ENCODE peak calls at places on chromosome 12, in seven cellular contexts. Z, D, F, K, P, E and A are unnamed samples.

GRCh38 chr12:6534914-6535696 is 788 bp downstream of the GAPDH start:
- DNase-seq in Z (peak; percentile 60), D (peak; percentile 70), F (peak; percentile 71), K (peak; percentile 59), P (peak; percentile 22), E (peak; percentile 66), A (peak; percentile 70)

GRCh38 chr12:124392991-124393790 is 98.3 kb downstream of the RFLNA start:
- DNase-seq in Z (peak; percentile 64), D (no peak), F (no peak), K (no peak), P (peak; percentile 36), E (no peak), A (no peak)

GRCh38 chr12:121222847-121223246 is 12.9 kb downstream of the P2RX4 start:
- DNase-seq in Z (no peak), D (no peak), F (no peak), K (no peak), P (no peak), E (no peak), A (no peak)

GRCh38 chr12:46459111-46459510 is 86.5 kb upstream of the SLC38A2 start:
- DNase-seq in Z (no peak), D (no peak), F (peak; percentile 5), K (no peak), P (peak; percentile 52), E (no peak), A (no peak)

GRCh38 chr12:53042607-53043454 is 7.0 kb upstream of the TNS2 start:
- DNase-seq in Z (no peak), D (no peak), F (no peak), K (no peak), P (no peak), E (no peak), A (no peak)

GRCh38 chr12:112820796-112821195 is 29.2 kb downstream of the RPH3A start:
- DNase-seq in Z (no peak), D (no peak), F (no peak), K (no peak), P (no peak), E (no peak), A (no peak)

GRCh38 chr12:80857311-80857710 is 80.4 kb downstream of the LIN7A start:
- DNase-seq in Z (no peak), D (no peak), F (no peak), K (no peak), P (no peak), E (no peak), A (no peak)

GRCh38 chr12:76275511-76276093 is 72.6 kb downstream of the BBS10 start:
- DNase-seq in Z (peak; percentile 10), D (no peak), F (no peak), K (no peak), P (no peak), E (no peak), A (peak; percentile 81)

GRCh38 chr12:467591-467990 is 7.9 kb downstream of the B4GALNT3 start:
- DNase-seq in Z (no peak), D (no peak), F (no peak), K (no peak), P (no peak), E (no peak), A (peak; percentile 34)

GRCh38 chr12:48459259-48459658 is 13.1 kb upstream of the ANP32D start:
- DNase-seq in Z (no peak), D (no peak), F (no peak), K (no peak), P (no peak), E (no peak), A (no peak)

GRCh38 chr12:53696285-53696654 is 20.4 kb upstream of the ATP5MC2 start:
- DNase-seq in Z (peak; percentile 39), D (no peak), F (no peak), K (peak; percentile 44), P (peak; percentile 89), E (peak; percentile 98), A (no peak)

GRCh38 chr12:113095405-113095804 is 38.9 kb downstream of the DTX1 start:
- DNase-seq in Z (no peak), D (no peak), F (no peak), K (no peak), P (no peak), E (no peak), A (no peak)

GRCh38 chr12:12779529-12779928 is 5.9 kb upstream of the APOLD1 start:
- DNase-seq in Z (peak; percentile 88), D (no peak), F (no peak), K (no peak), P (peak; percentile 86), E (peak; percentile 35), A (no peak)

GRCh38 chr12:11238275-11238674 is 31.2 kb downstream of the PRB3 start:
- DNase-seq in Z (no peak), D (no peak), F (no peak), K (no peak), P (no peak), E (no peak), A (no peak)

GRCh38 chr12:53967451-53968059 is 5.4 kb upstream of the HOXC11 start:
- DNase-seq in Z (no peak), D (no peak), F (no peak), K (no peak), P (no peak), E (no peak), A (no peak)

GRCh38 chr12:22396253-22396652 is 61.7 kb upstream of the ST8SIA1 start:
- DNase-seq in Z (no peak), D (no peak), F (no peak), K (no peak), P (no peak), E (no peak), A (no peak)

GRCh38 chr12:131845121-131845520 is 16.9 kb downstream of the MMP17 start:
- DNase-seq in Z (no peak), D (no peak), F (no peak), K (no peak), P (no peak), E (no peak), A (no peak)

GRCh38 chr12:102966200-102966941 is 8.9 kb downstream of the ASCL1 start:
- DNase-seq in Z (no peak), D (no peak), F (no peak), K (no peak), P (no peak), E (no peak), A (no peak)

GRCh38 chr12:14879222-14879933 is 6.3 kb downstream of the MGP start:
- DNase-seq in Z (no peak), D (no peak), F (no peak), K (no peak), P (no peak), E (no peak), A (no peak)

GRCh38 chr12:120262852-120263724 is 2.4 kb downstream of the PXN start:
- DNase-seq in Z (peak; percentile 19), D (no peak), F (no peak), K (no peak), P (peak; percentile 17), E (no peak), A (no peak)

GRCh38 chr12:9346866-9347327 is 138.7 kb upstream of the PZP start:
- DNase-seq in Z (no peak), D (no peak), F (no peak), K (no peak), P (no peak), E (no peak), A (peak; percentile 1)

GRCh38 chr12:77837876-77838291 is 7.2 kb downstream of the NAV3 start:
- DNase-seq in Z (no peak), D (no peak), F (no peak), K (no peak), P (no peak), E (no peak), A (no peak)

GRCh38 chr12:92769124-92769901 is 66.5 kb downstream of the PLEKHG7 start:
- DNase-seq in Z (no peak), D (no peak), F (no peak), K (no peak), P (no peak), E (no peak), A (peak; percentile 90)

GRCh38 chr12:77724367-77724957 is 106.2 kb upstream of the NAV3 start:
- DNase-seq in Z (no peak), D (no peak), F (no peak), K (no peak), P (peak; percentile 50), E (peak; percentile 66), A (peak; percentile 5)